ENCODE peak calls at places on chromosomes 13 and 19, in six cellular contexts. Q is fibroblast of mammary gland, S is IMR-90, V is fibroblast of pulmonary artery, N is AG04449, L is body of pancreas. A is an unnamed sample.

GRCh38 chr19:51948979-51949378 is 21.7 kb downstream of the ZNF613 start:
- DNase-seq in Q (peak), S (peak), V (peak), N (no peak), L (no peak), A (peak)

GRCh38 chr19:29487432-29487831 is 38.4 kb upstream of the VSTM2B start:
- DNase-seq in Q (no peak), S (no peak), V (no peak), N (no peak), L (no peak), A (no peak)

GRCh38 chr13:51451134-51451466 is 1.7 kb downstream of the INTS6 start:
- DNase-seq in Q (no peak), S (no peak), V (no peak), N (no peak), L (no peak), A (no peak)

GRCh38 chr19:35143231-35143715 is at the start of gene FXYD7:
- DNase-seq in Q (no peak), S (no peak), V (no peak), N (no peak), L (no peak), A (no peak)

GRCh38 chr19:21571316-21571715 is 65.9 kb downstream of the ZNF429 start:
- DNase-seq in Q (no peak), S (no peak), V (no peak), N (no peak), L (no peak), A (no peak)

GRCh38 chr19:1847684-1848398 is 442 bp downstream of the REXO1 start:
- DNase-seq in Q (peak), S (peak), V (peak), N (no peak), L (no peak), A (peak)

GRCh38 chr13:101267656-101268055 is 148.7 kb downstream of the NALCN start:
- DNase-seq in Q (peak), S (no peak), V (no peak), N (no peak), L (no peak), A (no peak)

GRCh38 chr13:94710081-94710809 is 2.1 kb downstream of the SOX21 start:
- DNase-seq in Q (no peak), S (no peak), V (no peak), N (no peak), L (no peak), A (no peak)

GRCh38 chr13:35675651-35676050 is 199.2 kb upstream of the MAB21L1 start:
- DNase-seq in Q (no peak), S (no peak), V (no peak), N (no peak), L (no peak), A (no peak)

GRCh38 chr13:42333613-42334328 is 61.8 kb downstream of the AKAP11 start:
- DNase-seq in Q (peak), S (peak), V (peak), N (no peak), L (no peak), A (peak)
- TF ChIP-seq CTCF in Q (peak), S (peak), V (peak), N (peak), L (peak), A (peak)

GRCh38 chr13:44967656-44968451 is 21.4 kb downstream of the NUFIP1 start:
- DNase-seq in Q (peak), S (peak), V (peak), N (no peak), L (no peak), A (peak)
- TF ChIP-seq CTCF in Q (peak), S (peak), V (peak), N (peak), L (peak), A (peak)

GRCh38 chr19:41344162-41344561 is 9.6 kb downstream of the TGFB1 start:
- DNase-seq in Q (no peak), S (no peak), V (no peak), N (no peak), L (no peak), A (no peak)

GRCh38 chr19:41339936-41340335 is 13.8 kb downstream of the TGFB1 start:
- DNase-seq in Q (no peak), S (peak), V (peak), N (no peak), L (no peak), A (no peak)

GRCh38 chr19:41341669-41342490 is 11.8 kb downstream of the TGFB1 start:
- DNase-seq in Q (no peak), S (no peak), V (no peak), N (no peak), L (peak), A (no peak)
- TF ChIP-seq CTCF in Q (no peak), S (no peak), V (no peak), N (no peak), L (peak), A (no peak)

GRCh38 chr13:86737334-86737932 is 933.7 kb upstream of the SLITRK5 start:
- DNase-seq in Q (no peak), S (no peak), V (no peak), N (no peak), L (no peak), A (no peak)

DNA sequence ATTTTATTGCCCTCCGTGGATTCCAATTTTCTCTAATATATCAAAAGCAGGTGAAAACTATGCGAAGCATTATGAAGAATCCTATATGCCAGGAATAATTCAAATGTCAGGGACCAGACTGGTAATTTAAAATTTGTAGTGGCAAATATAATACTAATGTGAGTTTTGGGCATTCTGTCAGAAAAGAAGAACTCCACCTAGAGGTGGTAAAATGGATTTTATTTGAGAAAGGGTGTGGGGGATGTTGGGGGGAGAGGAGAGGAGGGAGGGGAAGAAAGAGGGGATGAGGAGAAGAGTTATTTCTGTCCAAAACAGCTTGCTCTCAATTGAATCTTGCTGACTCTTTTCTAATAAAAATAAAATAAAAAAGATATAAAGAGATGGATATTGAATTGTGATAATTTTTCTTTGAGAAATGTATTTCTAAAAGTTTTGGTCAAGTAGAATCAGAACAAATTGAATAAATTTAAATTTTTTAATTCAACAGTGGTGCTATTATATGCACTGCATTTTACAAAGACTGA is 929.3 kb upstream of the SLITRK5 start:
- DNase-seq in Q (no peak), S (no peak), V (no peak), N (no peak), L (no peak), A (no peak)
- TF ChIP-seq CTCF in Q (no peak), S (peak), V (no peak), N (no peak), L (no peak), A (no peak)

GRCh38 chr19:33947565-33947964 is 150.9 kb downstream of the KCTD15 start:
- DNase-seq in Q (no peak), S (no peak), V (peak), N (no peak), L (no peak), A (no peak)
- TF ChIP-seq CTCF in Q (no peak), S (peak), V (peak), N (no peak), L (no peak), A (peak)

GRCh38 chr19:10832659-10833296 is 3.2 kb downstream of the TMED1 start:
- DNase-seq in Q (no peak), S (no peak), V (no peak), N (no peak), L (no peak), A (no peak)

GRCh38 chr19:10838377-10838776 is 2.4 kb upstream of the TMED1 start:
- DNase-seq in Q (no peak), S (no peak), V (no peak), N (no peak), L (no peak), A (no peak)

GRCh38 chr19:10835089-10835753 is 791 bp downstream of the TMED1 start:
- DNase-seq in Q (no peak), S (no peak), V (no peak), N (no peak), L (no peak), A (no peak)

GRCh38 chr19:10836478-10837325 is 690 bp upstream of the TMED1 start:
- DNase-seq in Q (peak), S (no peak), V (peak), N (no peak), L (peak), A (no peak)

GRCh38 chr19:10835754-10836477 is at the start of gene TMED1:
- DNase-seq in Q (peak), S (peak), V (peak), N (peak), L (peak), A (peak)
- TF ChIP-seq CTCF in Q (no peak), S (peak), V (no peak), N (peak), L (peak), A (peak)

DNA sequence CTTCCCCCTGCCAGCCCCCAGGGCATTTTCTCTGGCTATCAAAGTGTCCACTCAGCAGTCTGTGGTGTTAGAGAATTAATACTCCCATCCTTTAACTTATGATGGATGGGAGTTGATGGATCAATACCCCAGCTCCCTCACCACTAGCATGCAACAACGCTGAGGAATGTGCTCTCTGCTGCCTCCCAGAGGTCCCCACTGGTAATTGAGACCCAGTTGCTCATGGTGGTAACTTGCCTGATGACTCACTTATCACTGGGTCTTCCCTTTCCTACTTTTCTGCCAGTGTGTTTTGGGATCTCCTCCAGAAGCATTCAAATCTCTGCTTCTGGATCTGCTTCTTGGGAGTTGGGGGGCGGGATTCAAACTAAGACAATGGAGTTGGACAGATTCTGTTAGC is 20.3 kb upstream of the CACNA1A start:
- DNase-seq in Q (peak), S (peak), V (peak), N (no peak), L (no peak), A (no peak)
- TF ChIP-seq CTCF in Q (peak), S (peak), V (peak), N (peak), L (no peak), A (peak)

GRCh38 chr13:21483748-21484147 is 24.6 kb upstream of the ZDHHC20 start:
- DNase-seq in Q (no peak), S (no peak), V (no peak), N (no peak), L (no peak), A (no peak)
- TF ChIP-seq CTCF in Q (no peak), S (no peak), V (no peak), N (no peak), L (no peak), A (no peak)

GRCh38 chr19:4186087-4186993 is 3.9 kb downstream of the ANKRD24 start:
- DNase-seq in Q (peak), S (peak), V (peak), N (no peak), L (peak), A (peak)
- TF ChIP-seq CTCF in Q (peak), S (peak), V (peak), N (peak), L (peak), A (peak)